ENCODE peak calls at places on chromosomes 2 and 18, in ten cellular contexts. P is T follicular helper cell, J is T-cell, E is head of caudate nucleus, X is memory B cell, U is ELR, D is osteoblast, G is NCI-H187 treated with DMSO at 0.1 percent for 48 hours, H is mesenteric fat pad, T is mesendoderm. Z is an unnamed sample.

GRCh38 chr2:60853512-60853911 is 27.9 kb upstream of the REL start:
- DNase-seq in P (no peak), J (no peak), E (no peak), X (no peak), U (no peak), D (no peak), G (no peak), H (no peak), T (no peak), Z (no peak)

GRCh38 chr18:23982154-23983071 is 32.1 kb upstream of the TTC39C start:
- DNase-seq in P (no peak), J (no peak), E (peak), X (no peak), U (peak), D (peak), G (no peak), H (no peak), T (no peak), Z (no peak)

GRCh38 chr2:156486175-156486574 is 50.0 kb downstream of the GPD2 start:
- DNase-seq in P (no peak), J (no peak), E (no peak), X (no peak), U (peak), D (peak), G (no peak), H (no peak), T (no peak), Z (no peak)

GRCh38 chr2:100197643-100198153 is 55.3 kb upstream of the AFF3 start:
- DNase-seq in P (no peak), J (no peak), E (peak), X (no peak), U (peak), D (peak), G (peak), H (peak), T (peak), Z (no peak)

GRCh38 chr2:28470759-28471158 is 25.1 kb upstream of the PLB1 start:
- DNase-seq in P (no peak), J (no peak), E (no peak), X (no peak), U (no peak), D (no peak), G (no peak), H (no peak), T (no peak), Z (no peak)

GRCh38 chr2:221753401-221753800 is 181.3 kb upstream of the EPHA4 start:
- DNase-seq in P (no peak), J (no peak), E (no peak), X (no peak), U (no peak), D (peak), G (no peak), H (no peak), T (no peak), Z (no peak)

GRCh38 chr18:7084080-7084765 is 33.4 kb downstream of the LAMA1 start:
- DNase-seq in P (no peak), J (no peak), E (no peak), X (no peak), U (peak), D (peak), G (no peak), H (no peak), T (no peak), Z (no peak)

GRCh38 chr2:236731767-236732580 is 162.3 kb downstream of the ACKR3 start:
- DNase-seq in P (no peak), J (no peak), E (peak), X (no peak), U (peak), D (peak), G (no peak), H (no peak), T (peak), Z (no peak)

GRCh38 chr2:46827274-46827930 is 88.2 kb downstream of the MCFD2 start:
- DNase-seq in P (no peak), J (no peak), E (no peak), X (no peak), U (peak), D (peak), G (no peak), H (peak), T (no peak), Z (no peak)

GRCh38 chr18:45962461-45962860 is 4.7 kb downstream of the EPG5 start:
- DNase-seq in P (peak), J (peak), E (no peak), X (no peak), U (peak), D (peak), G (no peak), H (no peak), T (peak), Z (peak)

GRCh38 chr2:84409531-84409930 is 49.5 kb downstream of the SUCLG1 start:
- DNase-seq in P (no peak), J (no peak), E (no peak), X (no peak), U (no peak), D (no peak), G (no peak), H (no peak), T (no peak), Z (no peak)

GRCh38 chr18:40413160-40413559 is 1541.9 kb upstream of the PIK3C3 start:
- DNase-seq in P (no peak), J (no peak), E (peak), X (no peak), U (peak), D (no peak), G (peak), H (no peak), T (peak), Z (no peak)

GRCh38 chr2:6692061-6692460 is 173.6 kb downstream of the CMPK2 start:
- DNase-seq in P (no peak), J (no peak), E (no peak), X (no peak), U (no peak), D (no peak), G (no peak), H (no peak), T (no peak), Z (no peak)

Z was measured in effector memory CD4-positive, alpha-beta T cell.